ENCODE peak calls at places on chromosomes 1 and 21, in eight cellular contexts. S is foreskin fibroblast, D is fibroblast of mammary gland, N is pancreas, T is transverse colon, B is body of pancreas, R is tibial nerve, V is hepatocyte. K is an unnamed sample.

GRCh38 chr1:24643362-24644346 is 552 bp downstream of the SRRM1 start:
- DNase-seq in S (peak; percentile 24), D (no peak), N (no peak), T (peak; percentile 44), B (peak; percentile 33), R (no peak), V (peak; percentile 55), K (no peak)

GRCh38 chr1:207031632-207032258 is 811 bp downstream of the C1orf116 start:
- DNase-seq in S (no peak), D (no peak), N (peak; percentile 78), T (peak; percentile 82), B (peak; percentile 87), R (no peak), V (no peak), K (no peak)

GRCh38 chr1:30283199-30283962 is 440.0 kb downstream of the MATN1 start:
- DNase-seq in S (no peak), D (no peak), N (no peak), T (no peak), B (no peak), R (no peak), V (no peak), K (no peak)

GRCh38 chr1:16969651-16970050 is 10.8 kb downstream of the MFAP2 start:
- DNase-seq in S (no peak), D (no peak), N (no peak), T (no peak), B (no peak), R (no peak), V (no peak), K (no peak)

GRCh38 chr1:25907473-25908058 is 1.3 kb upstream of the STMN1 start:
- DNase-seq in S (no peak), D (no peak), N (no peak), T (no peak), B (no peak), R (no peak), V (no peak), K (no peak)

GRCh38 chr1:1032428-1032827 is 12.5 kb downstream of the AGRN start:
- DNase-seq in S (peak; percentile 16), D (no peak), N (peak; percentile 60), T (peak; percentile 57), B (peak; percentile 61), R (no peak), V (peak; percentile 60), K (no peak)

GRCh38 chr1:185733818-185734709 is at the start of gene HMCN1:
- DNase-seq in S (peak; percentile 82), D (peak; percentile 72), N (peak; percentile 60), T (peak; percentile 54), B (peak; percentile 63), R (peak; percentile 25), V (peak; percentile 65), K (no peak)

GRCh38 chr1:67853704-67854103 is 20.4 kb upstream of the GNG12 start:
- DNase-seq in S (peak; percentile 90), D (peak; percentile 88), N (peak; percentile 43), T (peak; percentile 52), B (peak; percentile 58), R (no peak), V (peak; percentile 80), K (no peak)

GRCh38 chr1:67747667-67748066 is 62.7 kb downstream of the GADD45A start:
- DNase-seq in S (peak; percentile 61), D (peak; percentile 37), N (no peak), T (no peak), B (no peak), R (no peak), V (no peak), K (no peak)

GRCh38 chr21:31135536-31136184 is 97.4 kb upstream of the KRTAP19-8 start:
- DNase-seq in S (no peak), D (no peak), N (no peak), T (no peak), B (no peak), R (no peak), V (no peak), K (no peak)

GRCh38 chr1:167987174-167987573 is 50.3 kb upstream of the MPC2 start:
- DNase-seq in S (no peak), D (peak; percentile 22), N (no peak), T (no peak), B (no peak), R (no peak), V (no peak), K (no peak)

GRCh38 chr1:33288976-33289857 is 31.7 kb downstream of the A3GALT2 start:
- DNase-seq in S (no peak), D (no peak), N (no peak), T (no peak), B (no peak), R (no peak), V (no peak), K (peak; percentile 49)

GRCh38 chr1:109886827-109887226 is 23.8 kb upstream of the CSF1 start:
- DNase-seq in S (no peak), D (no peak), N (no peak), T (no peak), B (peak; percentile 36), R (no peak), V (no peak), K (no peak)

GRCh38 chr1:221256773-221257172 is 377.5 kb downstream of the HLX start:
- DNase-seq in S (no peak), D (no peak), N (no peak), T (no peak), B (no peak), R (no peak), V (no peak), K (no peak)

GRCh38 chr1:17196496-17197180 is 8.3 kb upstream of the PADI1 start:
- DNase-seq in S (no peak), D (no peak), N (no peak), T (no peak), B (no peak), R (no peak), V (no peak), K (no peak)

GRCh38 chr21:42592156-42592820 is 61.1 kb upstream of the PDE9A start:
- DNase-seq in S (no peak), D (no peak), N (no peak), T (no peak), B (no peak), R (no peak), V (no peak), K (peak; percentile 23)

GRCh38 chr1:30286241-30286983 is 437.0 kb downstream of the MATN1 start:
- DNase-seq in S (no peak), D (no peak), N (peak; percentile 13), T (no peak), B (no peak), R (no peak), V (no peak), K (no peak)

GRCh38 chr1:46643368-46643775 is 24.8 kb downstream of the ATPAF1 start:
- DNase-seq in S (peak; percentile 93), D (peak; percentile 86), N (no peak), T (peak; percentile 23), B (no peak), R (no peak), V (peak; percentile 60), K (no peak)

GRCh38 chr1:39900662-39901485 is 843 bp downstream of the MYCL start:
- DNase-seq in S (peak; percentile 62), D (no peak), N (peak; percentile 42), T (peak; percentile 30), B (peak; percentile 33), R (no peak), V (peak; percentile 41), K (no peak)

DNA sequence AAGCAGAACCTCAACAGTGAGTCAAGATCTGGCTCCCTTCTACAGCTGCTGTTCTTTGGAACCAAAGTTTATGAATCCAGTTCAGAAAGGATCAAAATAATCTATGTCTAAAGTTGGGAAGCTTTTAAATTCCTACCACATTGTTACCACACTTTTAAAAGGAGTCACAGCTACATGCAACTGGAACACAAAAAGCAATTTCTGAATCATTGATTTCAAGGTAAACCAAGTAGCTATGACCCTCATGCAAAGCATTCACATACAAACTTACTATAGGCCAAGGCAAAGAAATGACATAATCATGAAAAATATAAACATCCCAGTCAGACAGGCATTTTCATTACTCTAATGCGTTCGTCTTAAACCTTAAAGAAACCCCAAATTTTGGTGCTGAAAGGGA is 3.5 kb downstream of the SIPA1L2 start:
- DNase-seq in S (no peak), D (no peak), N (no peak), T (no peak), B (no peak), R (no peak), V (no peak), K (no peak)
- H3K4me3 ChIP-seq in S (no peak overlapping the region), D (no peak overlapping the region), N (no peak overlapping the region), T (no peak overlapping the region), B (no peak overlapping the region), R (no peak overlapping the region), V (no peak overlapping the region), K (no peak overlapping the region)

GRCh38 chr1:93846151-93846928 is 32.7 kb downstream of the DNTTIP2 start:
- DNase-seq in S (peak; percentile 94), D (peak; percentile 70), N (peak; percentile 85), T (peak; percentile 91), B (peak; percentile 91), R (peak; percentile 84), V (peak; percentile 93), K (peak; percentile 92)
- TF ChIP-seq CTCF in S (peak; percentile 3), D (no peak), N (peak; percentile 18), T (peak; percentile 32), B (peak; percentile 54), R (peak; percentile 38), V (peak; percentile 26), K (peak; percentile 35)

DNA sequence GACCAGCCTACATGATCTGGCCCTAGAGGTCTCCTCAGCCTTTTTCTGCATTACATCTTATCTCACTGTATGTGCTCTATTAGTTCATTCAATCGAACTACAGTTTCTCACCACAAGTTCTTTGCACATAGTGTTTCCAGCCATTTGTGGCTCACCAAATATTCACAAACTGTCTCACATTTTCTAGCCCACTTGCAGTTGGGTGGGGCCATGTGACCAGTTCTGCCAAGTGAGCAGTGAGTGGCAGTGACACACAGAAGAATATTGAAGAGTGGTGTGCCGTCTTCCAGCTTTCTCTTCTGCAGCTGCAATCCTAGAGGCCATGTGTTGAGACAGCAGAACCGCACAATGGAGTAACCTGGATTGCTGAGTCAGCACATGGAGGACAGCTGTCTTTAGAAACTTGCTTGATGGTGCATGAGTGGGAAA is 103.2 kb upstream of the ZNF644 start:
- DNase-seq in S (no peak), D (no peak), N (no peak), T (no peak), B (peak; percentile 13), R (no peak), V (peak; percentile 15), K (no peak)
- H3K4me3 ChIP-seq in S (no peak overlapping the region), D (no peak overlapping the region), N (no peak overlapping the region), T (no peak overlapping the region), B (no peak overlapping the region), R (no peak overlapping the region), V (no peak overlapping the region), K (no peak overlapping the region)

DNA sequence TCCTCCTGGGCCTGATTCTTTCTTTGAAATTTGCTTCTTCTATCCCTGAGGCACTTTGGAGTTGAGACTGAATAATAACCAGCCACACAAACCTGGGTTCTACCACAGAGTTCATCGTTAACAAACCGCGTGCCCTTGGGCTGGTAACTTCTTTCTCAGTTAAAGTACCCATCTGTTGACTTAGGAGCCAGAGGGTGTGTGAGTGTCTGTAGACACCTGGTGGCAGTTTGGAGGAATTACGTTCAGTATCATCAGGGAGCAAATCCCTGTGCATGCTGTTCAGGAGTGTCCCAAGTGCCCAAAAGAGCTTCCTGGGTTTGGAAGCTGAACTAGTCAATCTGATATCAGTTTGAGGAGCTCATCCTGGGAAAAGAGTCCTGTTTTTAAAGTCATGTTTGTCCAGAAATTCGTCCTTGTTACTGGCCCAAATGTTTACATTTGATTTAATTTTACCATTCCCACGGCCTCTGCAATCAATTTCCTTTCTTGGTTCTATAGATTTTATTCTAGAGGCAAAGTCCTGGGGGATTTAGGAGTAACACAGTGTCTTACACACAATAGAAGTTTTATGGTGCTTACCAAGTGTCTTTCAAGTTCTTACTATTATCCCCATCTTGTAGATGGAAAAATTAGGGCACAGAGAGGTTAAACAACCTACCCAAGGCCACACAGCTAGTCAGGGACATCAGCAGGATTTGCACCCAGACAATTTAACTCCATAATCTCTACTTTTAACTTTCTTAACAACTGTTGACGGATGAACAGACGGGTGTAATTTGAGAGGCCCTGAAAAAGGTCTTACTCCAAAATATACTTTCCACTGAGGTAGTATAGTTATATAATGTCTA is 26.7 kb upstream of the RPTN start:
- DNase-seq in S (peak; percentile 79), D (peak; percentile 70), N (peak; percentile 46), T (peak; percentile 18), B (peak; percentile 67), R (no peak), V (peak; percentile 60), K (no peak)
- TF ChIP-seq CTCF in S (peak; percentile 75), D (peak; percentile 71), N (peak; percentile 66), T (peak; percentile 81), B (peak; percentile 89), R (peak; percentile 71), V (peak; percentile 63), K (peak; percentile 91)